ENCODE peak calls at places on chromosomes 12 and 14, in six cellular contexts. I is AG08395, X is dermis blood vessel endothelial cell, L is Right ventricle myocardium superior, Z is NCI-H748 treated with DMSO at 0.1 percent for 48 hours, V is kidney tubule cell. H is an unnamed sample.

GRCh38 chr14:20143911-20144310 is 5.3 kb downstream of the OR4N5 start:
- DNase-seq in I (no peak), X (no peak), L (no peak), Z (no peak), V (no peak), H (no peak)

GRCh38 chr12:103175625-103176024 is 218.2 kb downstream of the ASCL1 start:
- DNase-seq in I (no peak), X (no peak), L (no peak), Z (no peak), V (no peak), H (no peak)

GRCh38 chr14:32074887-32075572 is 2.1 kb upstream of the ARHGAP5 start:
- DNase-seq in I (no peak), X (no peak), L (no peak), Z (no peak), V (peak), H (no peak)

GRCh38 chr14:77985235-77985634 is 184.9 kb upstream of the NRXN3 start:
- DNase-seq in I (no peak), X (peak), L (no peak), Z (peak), V (no peak), H (no peak)

GRCh38 chr12:83710851-83711250 is 1024.1 kb downstream of the TMTC2 start:
- DNase-seq in I (no peak), X (no peak), L (no peak), Z (no peak), V (no peak), H (no peak)

GRCh38 chr12:104263580-104264358 is 39.8 kb upstream of the EID3 start:
- DNase-seq in I (peak), X (peak), L (no peak), Z (peak), V (no peak), H (no peak)

GRCh38 chr14:35402323-35403084 is 2.0 kb downstream of the NFKBIA start:
- DNase-seq in I (no peak), X (peak), L (no peak), Z (no peak), V (peak), H (peak)

GRCh38 chr12:79547044-79547734 is 143.6 kb downstream of the PAWR start:
- DNase-seq in I (peak), X (peak), L (no peak), Z (no peak), V (peak), H (no peak)

GRCh38 chr12:58915634-58916033 is 4.7 kb downstream of the LRIG3 start:
- DNase-seq in I (peak), X (peak), L (peak), Z (peak), V (peak), H (no peak)

GRCh38 chr12:25992026-25992782 is 33.7 kb downstream of the RASSF8 start:
- DNase-seq in I (no peak), X (no peak), L (no peak), Z (no peak), V (peak), H (no peak)

GRCh38 chr12:119869720-119870119 is 7.4 kb downstream of the CIT start:
- DNase-seq in I (peak), X (peak), L (no peak), Z (no peak), V (peak), H (peak)

GRCh38 chr14:89544636-89545301 is 127.7 kb upstream of the FOXN3 start:
- DNase-seq in I (no peak), X (no peak), L (no peak), Z (no peak), V (peak), H (no peak)

GRCh38 chr12:91138337-91138905 is 27.1 kb upstream of the LUM start:
- DNase-seq in I (no peak), X (no peak), L (peak), Z (no peak), V (no peak), H (no peak)

GRCh38 chr14:60724080-60724618 is at the start of gene SIX4:
- DNase-seq in I (peak), X (peak), L (peak), Z (peak), V (peak), H (peak)

GRCh38 chr12:22121224-22121623 is 75.2 kb downstream of the CMAS start:
- DNase-seq in I (no peak), X (no peak), L (no peak), Z (no peak), V (no peak), H (no peak)

GRCh38 chr14:64718762-64719161 is 14.5 kb downstream of the PLEKHG3 start:
- DNase-seq in I (no peak), X (no peak), L (peak), Z (no peak), V (no peak), H (no peak)

GRCh38 chr12:51793201-51793600 is 55.3 kb downstream of the FIGNL2 start:
- DNase-seq in I (peak), X (no peak), L (no peak), Z (no peak), V (peak), H (no peak)

GRCh38 chr12:47946413-47947107 is 16.8 kb upstream of the TMEM106C start:
- DNase-seq in I (peak), X (no peak), L (no peak), Z (no peak), V (peak), H (no peak)

GRCh38 chr12:121095544-121096198 is 37.0 kb upstream of the P2RX7 start:
- DNase-seq in I (peak), X (peak), L (peak), Z (peak), V (peak), H (peak)

GRCh38 chr12:38508246-38508645 is 191.7 kb downstream of the ALG10B start:
- DNase-seq in I (no peak), X (no peak), L (peak), Z (no peak), V (peak), H (no peak)

H was measured in left cardiac atrium.